ENCODE peak calls at places on chromosomes 4 and X, in eight cellular contexts. A, P, W, L, Y, Z, B and J are unnamed samples.

GRCh38 chr4:3016839-3017410 is 53.6 kb downstream of the GRK4 start:
- DNase-seq in P (no peak), Y (no peak), Z (no peak), B (no peak), A (peak), W (no peak), L (no peak), J (no peak)

GRCh38 chr4:124526760-124527159 is 185.8 kb downstream of the ANKRD50 start:
- DNase-seq in P (no peak), L (no peak), Z (no peak), B (no peak), W (no peak), Y (no peak), A (no peak), J (no peak)

GRCh38 chrX:22081475-22082092 is 49.5 kb downstream of the PHEX start:
- DNase-seq in A (peak), B (no peak), W (peak), L (peak), Y (peak), P (peak), Z (peak), J (peak)

GRCh38 chrX:135000516-135000915 is 9.7 kb downstream of the SMIM10 start:
- DNase-seq in A (no peak), L (peak), Z (no peak), Y (no peak), P (peak), W (no peak), B (no peak), J (no peak)

GRCh38 chrX:128906753-128907152 is 616.5 kb downstream of the SMARCA1 start:
- DNase-seq in Y (no peak), B (no peak), P (no peak), Z (no peak), A (no peak), W (no peak), L (no peak), J (no peak)

GRCh38 chr4:85478576-85478975 is 3.6 kb downstream of the ARHGAP24 start:
- DNase-seq in Z (no peak), L (peak), B (no peak), P (peak), A (peak), W (peak), Y (no peak), J (peak)

GRCh38 chr4:103091601-103092223 is 7.9 kb downstream of the BDH2 start:
- DNase-seq in Y (no peak), Z (no peak), P (peak), A (peak), B (no peak), L (peak), W (peak), J (peak)

GRCh38 chr4:124804584-124804983 is 92.1 kb upstream of the ANKRD50 start:
- DNase-seq in Z (no peak), A (peak), Y (no peak), P (peak), L (peak), B (no peak), W (no peak), J (peak)

GRCh38 chr4:44738615-44739014 is 12.3 kb upstream of the GNPDA2 start:
- DNase-seq in A (no peak), B (no peak), Y (no peak), L (peak), P (peak), Z (no peak), W (peak), J (no peak)

GRCh38 chr4:28947374-28947773 is 1772.8 kb upstream of the PCDH7 start:
- DNase-seq in Z (no peak), B (no peak), P (no peak), A (no peak), L (no peak), W (no peak), Y (no peak), J (no peak)

GRCh38 chrX:20506739-20507138 is 240.0 kb upstream of the RPS6KA3 start:
- DNase-seq in A (no peak), B (no peak), L (no peak), P (no peak), Y (no peak), W (no peak), Z (no peak), J (no peak)

GRCh38 chr4:140719022-140719421 is 37.2 kb downstream of the TBC1D9 start:
- DNase-seq in L (peak), A (peak), B (no peak), P (peak), W (peak), Y (no peak), Z (no peak), J (peak)

GRCh38 chrX:53088136-53088974 is 5.6 kb upstream of the KANTR start:
- DNase-seq in Y (peak), Z (peak), W (peak), B (peak), P (peak), A (peak), L (peak), J (peak)

GRCh38 chrX:40072246-40072645 is 25.5 kb downstream of the BCOR start:
- DNase-seq in P (no peak), B (no peak), A (no peak), Z (no peak), L (no peak), W (no peak), Y (no peak), J (no peak)

GRCh38 chr4:86400216-86400615 is 40.4 kb upstream of the MAPK10 start:
- DNase-seq in A (no peak), Y (no peak), P (peak), B (no peak), W (peak), L (peak), Z (no peak), J (no peak)

GRCh38 chr4:135604531-135604930 is 1402.9 kb upstream of the PABPC4L start:
- DNase-seq in P (no peak), A (no peak), W (no peak), L (no peak), B (no peak), Y (no peak), Z (no peak), J (no peak)

GRCh38 chr4:43837171-43837570 is 611.4 kb downstream of the KCTD8 start:
- DNase-seq in A (peak), Y (no peak), B (no peak), Z (no peak), W (no peak), P (no peak), L (no peak), J (no peak)

GRCh38 chrX:47568656-47569295 is 7.8 kb downstream of the ARAF start:
- DNase-seq in P (no peak), Z (no peak), L (peak), W (no peak), B (no peak), A (no peak), Y (no peak), J (no peak)

GRCh38 chr4:26197018-26197779 is 123.6 kb upstream of the RBPJ start:
- DNase-seq in B (no peak), L (peak), P (peak), Y (no peak), Z (no peak), A (peak), W (peak), J (peak)

DNA sequence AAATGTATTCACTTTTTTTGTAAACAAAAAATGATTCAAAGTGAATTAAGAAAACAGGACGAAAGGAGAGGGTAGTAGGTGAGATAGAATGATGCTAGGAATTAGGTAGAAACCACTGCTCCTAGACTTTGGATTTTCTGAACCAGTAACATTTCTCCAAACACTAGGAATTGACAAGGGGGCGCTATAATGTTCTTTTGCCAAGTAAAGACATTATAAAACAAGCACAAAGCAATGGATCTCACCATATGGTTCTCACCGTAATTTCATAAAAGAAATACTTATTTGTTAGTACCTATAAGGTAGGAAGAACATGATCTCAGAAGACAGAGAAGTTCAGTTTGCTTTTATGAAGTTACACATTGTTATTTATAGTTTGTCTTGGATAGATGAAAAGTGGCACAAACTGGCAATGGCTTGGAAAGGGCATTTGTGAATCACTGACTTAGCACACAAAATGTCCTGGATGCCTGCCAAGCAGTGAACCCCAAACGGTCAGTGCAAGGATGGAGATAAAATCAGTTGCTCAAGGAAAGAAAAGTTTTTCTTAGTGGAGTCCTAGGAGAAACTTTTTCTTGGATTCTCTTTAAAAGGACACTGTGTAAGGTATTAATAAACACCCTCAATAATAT is 8.1 kb upstream of the TBC1D1 start:
- DNase-seq in L (no peak), Z (no peak), P (no peak), B (no peak), W (peak), Y (no peak), A (no peak), J (no peak)
- TF ChIP-seq CTCF in L (peak), Z (no peak), P (no peak), B (no peak), W (peak), Y (no peak), A (no peak), J (no peak)

GRCh38 chr4:138241281-138242075 is 671 bp downstream of the SLC7A11 start:
- DNase-seq in L (peak), W (peak), Z (no peak), A (peak), P (peak), B (no peak), Y (no peak), J (peak)
- H3K4me3 ChIP-seq in L (peak), W (peak), Z (no peak), A (peak), P (peak), B (peak), Y (no peak), J (peak)

GRCh38 chr4:153773236-153773690 is 13.4 kb upstream of the RNF175 start:
- DNase-seq in A (no peak), B (no peak), P (no peak), L (peak), Z (no peak), Y (no peak), W (no peak), J (peak)
- TF ChIP-seq CTCF in A (no peak), B (no peak), P (peak), L (peak), Z (no peak), Y (no peak), W (no peak), J (peak)

DNA sequence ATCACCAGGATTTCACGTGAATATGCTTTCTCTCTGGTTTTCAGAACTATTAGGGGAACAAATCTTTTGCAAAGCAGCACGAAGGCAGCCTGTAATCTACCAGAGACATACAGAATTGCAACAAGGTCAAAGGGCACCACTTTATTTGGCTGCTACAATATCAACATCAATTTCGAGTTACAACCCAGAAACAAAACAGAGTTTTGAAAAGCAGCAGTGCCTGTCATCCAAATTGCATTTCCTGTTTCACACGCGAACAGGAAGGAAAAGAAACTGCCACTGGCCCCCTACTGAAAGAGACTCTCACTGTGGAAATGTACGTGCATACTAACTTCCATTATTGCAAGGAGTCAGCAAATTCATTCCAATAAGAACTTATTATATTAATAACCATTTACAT is 17.1 kb upstream of the C1QTNF7 start:
- DNase-seq in L (no peak), W (peak), P (peak), B (no peak), A (no peak), Y (no peak), Z (no peak), J (no peak)
- H3K4me3 ChIP-seq in L (no peak), W (no peak), P (no peak), B (no peak), A (no peak), Y (no peak), Z (no peak), J (no peak)

GRCh38 chrX:71909956-71910355 is 689 bp upstream of the NHSL2 start:
- DNase-seq in A (no peak), P (no peak), W (peak), Z (peak), L (peak), B (no peak), Y (peak), J (peak)
- TF ChIP-seq CTCF in A (peak), P (peak), W (peak), Z (peak), L (peak), B (no peak), Y (no peak), J (peak)

DNA sequence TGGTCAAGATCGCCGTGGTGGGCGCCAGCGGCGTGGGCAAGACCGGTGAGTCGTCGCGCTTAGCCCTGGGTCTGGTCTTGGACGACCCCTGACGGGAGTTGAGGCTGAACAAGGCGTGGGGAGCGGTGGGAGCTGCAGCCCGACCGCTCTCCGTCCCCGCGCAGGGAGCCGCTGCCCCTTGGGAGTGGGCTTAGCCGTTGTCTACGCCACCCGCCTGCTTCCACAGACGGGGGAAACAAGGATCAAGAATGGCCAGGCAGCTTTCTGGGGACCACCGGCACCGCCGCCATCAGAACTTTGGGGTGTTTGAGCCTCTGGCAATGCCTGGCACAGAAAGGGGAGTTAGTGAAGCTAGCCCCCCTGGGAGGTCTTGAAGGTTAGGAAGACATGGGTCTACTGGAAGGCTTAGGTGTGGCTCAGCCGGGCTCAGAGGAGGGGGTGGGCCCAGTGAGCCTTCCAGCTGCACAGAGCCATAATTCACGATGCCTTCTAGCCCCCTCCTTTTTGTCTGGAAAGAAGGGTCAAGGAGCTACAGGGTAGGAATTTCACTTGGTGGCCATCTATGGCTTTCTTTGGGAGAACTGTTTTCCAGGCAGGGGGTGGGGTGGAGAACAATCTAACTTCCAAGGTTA is 604 bp downstream of the RASL11B start:
- DNase-seq in Z (no peak), Y (no peak), A (no peak), B (no peak), W (no peak), P (no peak), L (no peak), J (no peak)
- H3K4me3 ChIP-seq in Z (peak), Y (peak), A (peak), B (peak), W (peak), P (peak), L (peak), J (peak)

GRCh38 chr4:82430193-82431025 is at the start of the genes ENOPH1 and HNRNPDL:
- DNase-seq in Y (peak), L (peak), A (peak), Z (peak), W (peak), P (peak), B (peak), J (peak)
- TF ChIP-seq CTCF in Y (no peak), L (no peak), A (no peak), Z (no peak), W (no peak), P (no peak), B (peak), J (no peak)